ENCODE peak calls at places on chromosomes 7 and 10, in five cellular contexts. One of them, this sample, is unnamed.

GRCh38 chr10:71225291-71226058 is 13.1 kb downstream of the UNC5B start:
- DNase-seq in spleen: peak
- DNase-seq in heart left ventricle: no peak
- DNase-seq in HCT116: no peak
- DNase-seq in tibial nerve: no peak
- DNase-seq in this sample: no peak

GRCh38 chr10:48656241-48656921 is 28.3 kb upstream of the WDFY4 start:
- DNase-seq in spleen: peak
- DNase-seq in heart left ventricle: peak
- DNase-seq in HCT116: peak
- DNase-seq in tibial nerve: peak
- DNase-seq in this sample: peak

GRCh38 chr7:138459300-138460175 is 521 bp upstream of the TRIM24 start:
- DNase-seq in spleen: no peak
- DNase-seq in heart left ventricle: no peak
- DNase-seq in HCT116: peak
- DNase-seq in tibial nerve: no peak
- DNase-seq in this sample: peak

GRCh38 chr7:85014936-85015335 is 171.9 kb downstream of the SEMA3D start:
- DNase-seq in spleen: no peak
- DNase-seq in heart left ventricle: no peak
- DNase-seq in HCT116: no peak
- DNase-seq in tibial nerve: no peak
- DNase-seq in this sample: no peak

GRCh38 chr10:61475449-61475873 is 22.3 kb upstream of the TMEM26 start:
- DNase-seq in spleen: no peak
- DNase-seq in heart left ventricle: no peak
- DNase-seq in HCT116: no peak
- DNase-seq in tibial nerve: no peak
- DNase-seq in this sample: no peak

GRCh38 chr10:30813872-30814471 is 184.4 kb upstream of the LYZL2 start:
- DNase-seq in spleen: no peak
- DNase-seq in heart left ventricle: no peak
- DNase-seq in HCT116: no peak
- DNase-seq in tibial nerve: no peak
- DNase-seq in this sample: no peak

GRCh38 chr7:35714862-35715261 is 19.9 kb upstream of the HERPUD2 start:
- DNase-seq in spleen: no peak
- DNase-seq in heart left ventricle: no peak
- DNase-seq in HCT116: no peak
- DNase-seq in tibial nerve: no peak
- DNase-seq in this sample: no peak

GRCh38 chr7:102097601-102098161 is 189.0 kb upstream of the SH2B2 start:
- DNase-seq in spleen: no peak
- DNase-seq in heart left ventricle: no peak
- DNase-seq in HCT116: peak
- DNase-seq in tibial nerve: no peak
- DNase-seq in this sample: peak

GRCh38 chr7:27212587-27213149 is 12.8 kb upstream of the HOXA13 start:
- DNase-seq in spleen: no peak
- DNase-seq in heart left ventricle: no peak
- DNase-seq in HCT116: no peak
- DNase-seq in tibial nerve: no peak
- DNase-seq in this sample: no peak

GRCh38 chr7:117019786-117020604 is 66.7 kb downstream of the ST7 start:
- DNase-seq in spleen: peak
- DNase-seq in heart left ventricle: peak
- DNase-seq in HCT116: peak
- DNase-seq in tibial nerve: peak
- DNase-seq in this sample: no peak
- TF ChIP-seq POLR2A in spleen: no peak
- TF ChIP-seq POLR2A in heart left ventricle: no peak
- TF ChIP-seq POLR2A in HCT116: no peak
- TF ChIP-seq POLR2A in tibial nerve: peak
- TF ChIP-seq POLR2A in this sample: no peak

GRCh38 chr10:24446739-24447138 is 237.8 kb downstream of the KIAA1217 start:
- DNase-seq in spleen: no peak
- DNase-seq in heart left ventricle: no peak
- DNase-seq in HCT116: no peak
- DNase-seq in tibial nerve: no peak
- DNase-seq in this sample: no peak

GRCh38 chr10:24449769-24450310 is 240.9 kb downstream of the KIAA1217 start:
- DNase-seq in spleen: no peak
- DNase-seq in heart left ventricle: no peak
- DNase-seq in HCT116: no peak
- DNase-seq in tibial nerve: no peak
- DNase-seq in this sample: no peak

GRCh38 chr10:24448351-24449009 is 239.5 kb downstream of the KIAA1217 start:
- DNase-seq in spleen: no peak
- DNase-seq in heart left ventricle: no peak
- DNase-seq in HCT116: no peak
- DNase-seq in tibial nerve: no peak
- DNase-seq in this sample: no peak

GRCh38 chr10:24451325-24451820 is 242.4 kb downstream of the KIAA1217 start:
- DNase-seq in spleen: no peak
- DNase-seq in heart left ventricle: no peak
- DNase-seq in HCT116: no peak
- DNase-seq in tibial nerve: no peak
- DNase-seq in this sample: no peak

GRCh38 chr10:24449334-24449740 is 240.4 kb downstream of the KIAA1217 start:
- DNase-seq in spleen: no peak
- DNase-seq in heart left ventricle: no peak
- DNase-seq in HCT116: no peak
- DNase-seq in tibial nerve: no peak
- DNase-seq in this sample: no peak
- H3K4me3 ChIP-seq in spleen: peak
- H3K4me3 ChIP-seq in heart left ventricle: peak
- H3K4me3 ChIP-seq in HCT116: no peak
- H3K4me3 ChIP-seq in tibial nerve: no peak
- H3K4me3 ChIP-seq in this sample: peak

GRCh38 chr7:95874541-95875265 is 102.3 kb downstream of the DYNC1I1 start:
- DNase-seq in spleen: no peak
- DNase-seq in heart left ventricle: no peak
- DNase-seq in HCT116: no peak
- DNase-seq in tibial nerve: no peak
- DNase-seq in this sample: no peak
- TF ChIP-seq POLR2A in spleen: no peak
- TF ChIP-seq POLR2A in heart left ventricle: no peak
- TF ChIP-seq POLR2A in HCT116: no peak
- TF ChIP-seq POLR2A in tibial nerve: no peak
- TF ChIP-seq POLR2A in this sample: no peak

GRCh38 chr10:79239930-79240713 is 107.1 kb upstream of the PPIF start:
- DNase-seq in spleen: no peak
- DNase-seq in heart left ventricle: no peak
- DNase-seq in HCT116: no peak
- DNase-seq in tibial nerve: no peak
- DNase-seq in this sample: no peak

GRCh38 chr10:79242620-79243152 is 104.6 kb upstream of the PPIF start:
- DNase-seq in spleen: peak
- DNase-seq in heart left ventricle: peak
- DNase-seq in HCT116: no peak
- DNase-seq in tibial nerve: no peak
- DNase-seq in this sample: no peak

GRCh38 chr10:79241990-79242619 is 105.2 kb upstream of the PPIF start:
- DNase-seq in spleen: peak
- DNase-seq in heart left ventricle: peak
- DNase-seq in HCT116: no peak
- DNase-seq in tibial nerve: no peak
- DNase-seq in this sample: no peak

GRCh38 chr10:79243211-79244067 is 103.8 kb upstream of the PPIF start:
- DNase-seq in spleen: peak
- DNase-seq in heart left ventricle: peak
- DNase-seq in HCT116: no peak
- DNase-seq in tibial nerve: no peak
- DNase-seq in this sample: no peak

DNA sequence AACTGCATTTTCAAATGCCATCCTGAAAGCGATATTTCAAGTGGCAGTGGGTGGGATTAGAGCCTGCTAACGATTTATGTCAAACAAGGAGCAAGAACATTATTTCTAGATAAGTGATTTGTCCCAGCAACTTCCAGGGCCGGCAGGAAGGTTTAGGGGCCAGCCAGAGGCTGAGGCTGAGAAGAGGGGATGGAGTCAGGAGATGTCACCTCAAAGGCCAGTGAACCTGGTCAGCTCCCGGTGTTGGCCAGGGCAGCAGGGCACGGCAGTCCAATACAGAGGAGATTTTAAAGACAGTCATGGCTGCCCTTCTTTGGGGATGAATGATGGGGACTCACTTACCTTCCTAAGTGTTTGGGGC is 105.7 kb upstream of the PPIF start:
- DNase-seq in spleen: no peak
- DNase-seq in heart left ventricle: no peak
- DNase-seq in HCT116: no peak
- DNase-seq in tibial nerve: no peak
- DNase-seq in this sample: no peak
- H3K4me3 ChIP-seq in spleen: peak
- H3K4me3 ChIP-seq in heart left ventricle: peak
- H3K4me3 ChIP-seq in HCT116: no peak
- H3K4me3 ChIP-seq in tibial nerve: peak
- H3K4me3 ChIP-seq in this sample: peak

GRCh38 chr10:21494221-21495001 is 31.1 kb downstream of the SKIDA1 start:
- DNase-seq in spleen: peak
- DNase-seq in heart left ventricle: peak
- DNase-seq in HCT116: no peak
- DNase-seq in tibial nerve: no peak
- DNase-seq in this sample: no peak
- TF ChIP-seq POLR2A in spleen: no peak
- TF ChIP-seq POLR2A in heart left ventricle: no peak
- TF ChIP-seq POLR2A in HCT116: no peak
- TF ChIP-seq POLR2A in tibial nerve: no peak
- TF ChIP-seq POLR2A in this sample: no peak